ENCODE peak calls at places on chromosomes 1 and 21, in five cellular contexts. M, W, K, I and Q are unnamed samples.
A peak's percentile ranks its signal among the peaks of the same experiment; 100 is the strongest.

GRCh38 chr1:14600405-14601150 is 2.1 kb downstream of the KAZN start:
- DNase-seq in M (no peak), W (no peak), K (no peak), I (no peak), Q (no peak)

GRCh38 chr21:46390603-46391545 is 66.9 kb downstream of the PCNT start:
- DNase-seq in M (no peak), W (no peak), K (no peak), I (no peak), Q (no peak)

GRCh38 chr21:43834146-43834905 is 30.7 kb upstream of the AGPAT3 start:
- DNase-seq in M (no peak), W (no peak), K (no peak), I (no peak), Q (no peak)

GRCh38 chr21:34887729-34888568 is 161.2 kb downstream of the RUNX1 start:
- DNase-seq in M (no peak), W (peak; percentile 46), K (no peak), I (peak; percentile 91), Q (peak; percentile 98)

GRCh38 chr1:6450943-6451373 is 15.0 kb downstream of the TNFRSF25 start:
- DNase-seq in M (no peak), W (no peak), K (no peak), I (no peak), Q (no peak)

GRCh38 chr1:173202430-173203145 is 4.5 kb downstream of the TNFSF4 start:
- DNase-seq in M (peak; percentile 23), W (peak; percentile 34), K (no peak), I (peak; percentile 73), Q (peak; percentile 83)

GRCh38 chr1:158177705-158178450 is 2.8 kb upstream of the CD1D start:
- DNase-seq in M (peak; percentile 74), W (peak; percentile 95), K (peak; percentile 10), I (peak; percentile 63), Q (peak; percentile 74)

GRCh38 chr1:54976747-54977146 is 3.7 kb upstream of the TMEM61 start:
- DNase-seq in M (no peak), W (no peak), K (no peak), I (no peak), Q (no peak)

GRCh38 chr1:66489146-66489545 is 44.8 kb upstream of the SGIP1 start:
- DNase-seq in M (no peak), W (no peak), K (no peak), I (peak; percentile 26), Q (peak; percentile 42)

GRCh38 chr1:54167422-54168139 is 14.8 kb upstream of the CDCP2 start:
- DNase-seq in M (no peak), W (no peak), K (no peak), I (peak; percentile 18), Q (peak; percentile 32)

GRCh38 chr1:12157366-12158231 is 9.2 kb upstream of the TNFRSF1B start:
- DNase-seq in M (no peak), W (no peak), K (no peak), I (peak; percentile 47), Q (no peak)

GRCh38 chr21:29938968-29939858 is 583 bp downstream of the GRIK1 start:
- DNase-seq in M (peak; percentile 41), W (peak; percentile 52), K (no peak), I (no peak), Q (no peak)

GRCh38 chr1:201461783-201462441 is 7.1 kb downstream of the PHLDA3 start:
- DNase-seq in M (no peak), W (no peak), K (no peak), I (peak; percentile 61), Q (peak; percentile 99)

GRCh38 chr1:36706416-36706815 is 223.7 kb upstream of the CSF3R start:
- DNase-seq in M (no peak), W (no peak), K (no peak), I (no peak), Q (no peak)

GRCh38 chr1:89126602-89127001 is 688 bp upstream of the GBP2 start:
- DNase-seq in M (no peak), W (no peak), K (no peak), I (no peak), Q (peak; percentile 30)

DNA sequence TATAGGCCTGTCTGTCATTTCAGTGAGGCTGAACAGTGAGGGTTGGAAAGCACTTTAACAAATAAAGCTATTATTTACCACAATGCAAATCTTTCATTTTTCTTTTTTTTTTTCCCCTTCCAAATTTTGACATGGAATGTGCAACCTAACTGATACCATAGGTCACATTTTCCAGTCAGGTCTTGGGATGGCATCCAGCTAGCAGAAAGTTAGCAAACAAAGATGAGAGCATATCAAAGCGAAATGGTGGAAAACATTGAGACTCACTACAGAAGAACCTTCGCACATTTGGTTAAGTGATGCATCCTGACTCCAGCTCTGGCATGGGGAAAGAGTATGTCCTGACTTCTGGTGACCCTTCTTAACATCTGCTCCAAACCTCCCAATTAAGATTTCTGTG is 105.1 kb upstream of the L1TD1 start:
- DNase-seq in M (no peak), W (no peak), K (no peak), I (no peak), Q (no peak)
- H2BK12ac ChIP-seq in M (no peak overlapping the region), W (no peak overlapping the region), K (no peak overlapping the region), I (no peak overlapping the region), Q (no peak overlapping the region)

DNA sequence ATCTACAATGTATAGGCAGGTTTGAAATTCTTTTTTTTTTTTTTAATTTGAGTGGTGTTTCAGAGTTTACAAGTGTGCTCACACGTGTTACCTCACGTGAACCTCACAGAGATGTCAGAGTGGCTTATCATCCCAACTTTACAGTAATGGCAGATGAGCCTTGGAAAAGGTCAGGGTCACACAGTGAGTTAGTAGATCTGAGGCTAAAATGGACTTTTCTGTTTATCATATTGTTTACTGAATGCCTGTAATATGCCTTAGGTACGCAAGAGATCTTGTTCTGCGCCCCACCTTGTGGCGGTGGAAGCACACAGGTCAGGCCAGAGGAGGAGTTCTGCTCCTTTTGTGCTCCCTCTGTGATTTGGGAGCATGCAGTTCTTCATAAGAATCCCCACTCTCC is 80.0 kb downstream of the DYRK1A start:
- DNase-seq in M (no peak), W (no peak), K (no peak), I (no peak), Q (no peak)
- H2BK12ac ChIP-seq in M (no peak overlapping the region), W (no peak overlapping the region), K (no peak overlapping the region), I (no peak overlapping the region), Q (no peak overlapping the region)

DNA sequence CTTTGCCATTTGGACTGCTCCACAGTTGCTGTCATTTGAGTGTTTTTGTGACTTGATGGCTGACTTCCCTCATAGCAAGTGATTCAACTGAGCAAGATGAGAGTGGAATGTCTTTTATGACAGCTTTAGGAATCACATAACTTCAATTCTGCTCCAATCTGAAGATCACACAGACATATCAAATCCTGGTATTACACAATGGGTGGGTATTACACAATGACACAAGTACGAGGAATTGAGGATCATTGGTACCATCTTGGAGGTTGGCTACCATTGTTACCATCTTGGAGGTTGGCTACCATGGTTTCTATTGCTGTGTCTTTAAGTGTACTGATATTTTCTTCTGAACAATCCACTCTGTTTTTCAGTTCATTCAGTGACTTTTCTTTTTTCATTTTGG is 8.5 kb upstream of the TSHB start:
- DNase-seq in M (no peak), W (no peak), K (no peak), I (no peak), Q (no peak)
- H2BK12ac ChIP-seq in M (no peak overlapping the region), W (no peak overlapping the region), K (no peak overlapping the region), I (no peak overlapping the region), Q (no peak overlapping the region)

DNA sequence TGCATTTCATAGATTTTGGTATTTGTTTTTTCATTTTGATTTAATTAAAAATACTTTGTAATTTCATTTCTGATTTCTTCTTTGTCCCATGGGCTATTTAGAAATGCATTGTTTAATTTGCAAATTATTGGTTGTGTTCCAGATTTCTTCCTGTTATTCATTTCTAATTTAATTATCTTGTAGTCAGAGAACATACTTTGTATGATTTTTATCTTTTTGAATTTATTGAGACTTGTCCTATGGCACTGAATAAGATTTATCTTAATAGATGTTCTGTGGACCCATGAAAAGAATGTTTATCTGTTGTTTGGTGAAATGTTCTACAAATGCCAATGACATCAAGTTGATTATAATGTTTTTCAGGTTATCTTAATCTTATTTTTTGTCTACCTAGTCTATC is 16.1 kb upstream of the TRABD2B start:
- DNase-seq in M (no peak), W (no peak), K (no peak), I (no peak), Q (no peak)
- H2BK12ac ChIP-seq in M (no peak overlapping the region), W (no peak overlapping the region), K (no peak overlapping the region), I (no peak overlapping the region), Q (no peak overlapping the region)

DNA sequence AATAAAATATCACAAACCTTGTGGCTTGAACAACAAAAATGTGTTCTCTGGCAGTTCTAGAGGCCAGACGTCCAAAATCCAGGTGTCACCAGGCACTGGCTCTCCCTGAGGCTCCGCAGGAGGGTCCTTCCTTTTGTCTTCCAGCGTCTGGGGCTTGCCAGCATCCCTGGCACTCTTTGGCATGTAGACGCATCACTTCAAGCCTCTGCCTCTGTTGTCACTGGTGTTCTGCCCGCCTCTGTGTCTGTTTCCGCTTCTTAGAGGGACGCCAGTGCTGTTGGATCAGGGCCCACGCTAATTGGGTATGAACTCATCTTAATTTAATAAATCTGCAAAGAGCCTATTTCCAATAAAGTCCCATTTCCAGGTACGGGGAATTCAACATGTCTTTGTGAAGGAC is 273.7 kb upstream of the C1orf174 start:
- DNase-seq in M (no peak), W (no peak), K (no peak), I (no peak), Q (no peak)
- H2BK12ac ChIP-seq in M (no peak overlapping the region), W (no peak overlapping the region), K (no peak overlapping the region), I (no peak overlapping the region), Q (no peak overlapping the region)

GRCh38 chr1:182404764-182405163 is 4.3 kb upstream of the TEDDM1 start:
- DNase-seq in M (no peak), W (peak; percentile 33), K (no peak), I (no peak), Q (no peak)

GRCh38 chr1:182408435-182409070 is 8.1 kb upstream of the TEDDM1 start:
- DNase-seq in M (no peak), W (peak; percentile 36), K (no peak), I (no peak), Q (no peak)

GRCh38 chr1:182405578-182405977 is 5.1 kb upstream of the TEDDM1 start:
- DNase-seq in M (no peak), W (no peak), K (no peak), I (no peak), Q (no peak)

GRCh38 chr1:182407724-182408123 is 7.3 kb upstream of the TEDDM1 start:
- DNase-seq in M (no peak), W (no peak), K (no peak), I (no peak), Q (no peak)

GRCh38 chr1:182406006-182406405 is 5.5 kb upstream of the TEDDM1 start:
- DNase-seq in M (no peak), W (no peak), K (no peak), I (peak; percentile 7), Q (no peak)
- H2BK12ac ChIP-seq in M (no peak overlapping the region), W (no peak overlapping the region), K (no peak overlapping the region), I (no peak overlapping the region), Q (no peak overlapping the region)

DNA sequence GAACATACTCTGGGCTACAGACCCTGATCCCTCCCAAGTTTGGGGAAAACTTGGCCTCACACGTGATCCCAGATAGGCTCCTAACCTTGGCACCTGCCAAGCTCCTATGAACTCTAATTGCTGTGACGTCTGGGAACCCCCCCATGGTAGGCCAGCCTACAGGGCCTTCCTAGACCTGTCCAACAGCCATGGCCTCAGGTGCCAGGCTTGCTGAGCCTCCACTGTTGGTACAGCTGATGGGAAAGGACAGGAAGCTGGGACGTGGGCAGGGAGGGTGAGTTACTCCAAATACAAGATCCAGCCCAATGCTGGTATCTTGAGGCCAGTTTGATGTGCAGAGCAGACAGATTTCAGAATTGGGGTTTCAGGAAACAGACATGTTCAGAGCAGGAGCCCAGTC is 19.1 kb downstream of the SMIM12 start:
- DNase-seq in M (no peak), W (peak; percentile 6), K (no peak), I (no peak), Q (no peak)
- H2BK12ac ChIP-seq in M (no peak overlapping the region), W (no peak overlapping the region), K (peak overlapping the region; percentile 4), I (no peak overlapping the region), Q (no peak overlapping the region)